ENCODE peak calls at places on chromosomes 12 and 14, in eight cellular contexts. One of them, this sample, is unnamed.

GRCh38 chr12:10339441-10339840 is 31.8 kb downstream of the KLRD1 start:
- DNase-seq in heart right ventricle: no peak
- DNase-seq in brain microvascular endothelial cell: peak
- DNase-seq in HFF-Myc: no peak
- DNase-seq in endodermal cell: no peak
- DNase-seq in GM12865: no peak
- DNase-seq in LNCaP clone FGC: no peak
- DNase-seq in astrocyte of the spinal cord: peak
- DNase-seq in this sample: no peak

GRCh38 chr12:116236986-116237385 is 40.5 kb downstream of the MED13L start:
- DNase-seq in heart right ventricle: no peak
- DNase-seq in brain microvascular endothelial cell: no peak
- DNase-seq in HFF-Myc: no peak
- DNase-seq in endodermal cell: no peak
- DNase-seq in GM12865: no peak
- DNase-seq in LNCaP clone FGC: no peak
- DNase-seq in astrocyte of the spinal cord: no peak
- DNase-seq in this sample: no peak

GRCh38 chr12:112283541-112283940 is 98.7 kb downstream of the HECTD4 start:
- DNase-seq in heart right ventricle: peak
- DNase-seq in brain microvascular endothelial cell: no peak
- DNase-seq in HFF-Myc: no peak
- DNase-seq in endodermal cell: no peak
- DNase-seq in GM12865: no peak
- DNase-seq in LNCaP clone FGC: no peak
- DNase-seq in astrocyte of the spinal cord: no peak
- DNase-seq in this sample: no peak

GRCh38 chr14:50030049-50030448 is 86.3 kb downstream of the VCPKMT start:
- DNase-seq in heart right ventricle: no peak
- DNase-seq in brain microvascular endothelial cell: no peak
- DNase-seq in HFF-Myc: no peak
- DNase-seq in endodermal cell: no peak
- DNase-seq in GM12865: no peak
- DNase-seq in LNCaP clone FGC: no peak
- DNase-seq in astrocyte of the spinal cord: no peak
- DNase-seq in this sample: no peak

GRCh38 chr12:55925870-55926737 is 1.6 kb downstream of the PYM1 start:
- DNase-seq in heart right ventricle: no peak
- DNase-seq in brain microvascular endothelial cell: no peak
- DNase-seq in HFF-Myc: no peak
- DNase-seq in endodermal cell: peak
- DNase-seq in GM12865: no peak
- DNase-seq in LNCaP clone FGC: no peak
- DNase-seq in astrocyte of the spinal cord: no peak
- DNase-seq in this sample: no peak

GRCh38 chr14:95667251-95667693 is 19.0 kb upstream of the TCL1B start:
- DNase-seq in heart right ventricle: no peak
- DNase-seq in brain microvascular endothelial cell: no peak
- DNase-seq in HFF-Myc: no peak
- DNase-seq in endodermal cell: peak
- DNase-seq in GM12865: peak
- DNase-seq in LNCaP clone FGC: no peak
- DNase-seq in astrocyte of the spinal cord: no peak
- DNase-seq in this sample: no peak

GRCh38 chr12:84128117-84128991 is 784.2 kb downstream of the SLC6A15 start:
- DNase-seq in heart right ventricle: no peak
- DNase-seq in brain microvascular endothelial cell: no peak
- DNase-seq in HFF-Myc: no peak
- DNase-seq in endodermal cell: peak
- DNase-seq in GM12865: peak
- DNase-seq in LNCaP clone FGC: no peak
- DNase-seq in astrocyte of the spinal cord: no peak
- DNase-seq in this sample: no peak

GRCh38 chr12:50222275-50222783 is 55.2 kb upstream of the CERS5 start:
- DNase-seq in heart right ventricle: peak
- DNase-seq in brain microvascular endothelial cell: peak
- DNase-seq in HFF-Myc: peak
- DNase-seq in endodermal cell: peak
- DNase-seq in GM12865: peak
- DNase-seq in LNCaP clone FGC: no peak
- DNase-seq in astrocyte of the spinal cord: peak
- DNase-seq in this sample: peak

GRCh38 chr12:120680165-120680738 is 6.7 kb upstream of the MLEC start:
- DNase-seq in heart right ventricle: no peak
- DNase-seq in brain microvascular endothelial cell: no peak
- DNase-seq in HFF-Myc: no peak
- DNase-seq in endodermal cell: peak
- DNase-seq in GM12865: peak
- DNase-seq in LNCaP clone FGC: no peak
- DNase-seq in astrocyte of the spinal cord: no peak
- DNase-seq in this sample: no peak

GRCh38 chr12:58387199-58387598 is 445.8 kb downstream of the ATP23 start:
- DNase-seq in heart right ventricle: no peak
- DNase-seq in brain microvascular endothelial cell: peak
- DNase-seq in HFF-Myc: no peak
- DNase-seq in endodermal cell: no peak
- DNase-seq in GM12865: no peak
- DNase-seq in LNCaP clone FGC: no peak
- DNase-seq in astrocyte of the spinal cord: peak
- DNase-seq in this sample: no peak

GRCh38 chr12:30691122-30691879 is 4.4 kb downstream of the IPO8 start:
- DNase-seq in heart right ventricle: peak
- DNase-seq in brain microvascular endothelial cell: peak
- DNase-seq in HFF-Myc: peak
- DNase-seq in endodermal cell: no peak
- DNase-seq in GM12865: no peak
- DNase-seq in LNCaP clone FGC: no peak
- DNase-seq in astrocyte of the spinal cord: peak
- DNase-seq in this sample: peak

GRCh38 chr14:60805881-60806569 is 71.5 kb downstream of the MNAT1 start:
- DNase-seq in heart right ventricle: no peak
- DNase-seq in brain microvascular endothelial cell: peak
- DNase-seq in HFF-Myc: peak
- DNase-seq in endodermal cell: no peak
- DNase-seq in GM12865: no peak
- DNase-seq in LNCaP clone FGC: no peak
- DNase-seq in astrocyte of the spinal cord: peak
- DNase-seq in this sample: peak

GRCh38 chr14:32413967-32414640 is 85.0 kb downstream of the AKAP6 start:
- DNase-seq in heart right ventricle: no peak
- DNase-seq in brain microvascular endothelial cell: no peak
- DNase-seq in HFF-Myc: no peak
- DNase-seq in endodermal cell: no peak
- DNase-seq in GM12865: no peak
- DNase-seq in LNCaP clone FGC: peak
- DNase-seq in astrocyte of the spinal cord: no peak
- DNase-seq in this sample: no peak

GRCh38 chr14:33551963-33552362 is 398.9 kb downstream of the EGLN3 start:
- DNase-seq in heart right ventricle: no peak
- DNase-seq in brain microvascular endothelial cell: no peak
- DNase-seq in HFF-Myc: no peak
- DNase-seq in endodermal cell: peak
- DNase-seq in GM12865: no peak
- DNase-seq in LNCaP clone FGC: no peak
- DNase-seq in astrocyte of the spinal cord: no peak
- DNase-seq in this sample: no peak

GRCh38 chr12:8989425-8989824 is at the start of gene KLRG1:
- DNase-seq in heart right ventricle: no peak
- DNase-seq in brain microvascular endothelial cell: no peak
- DNase-seq in HFF-Myc: no peak
- DNase-seq in endodermal cell: no peak
- DNase-seq in GM12865: peak
- DNase-seq in LNCaP clone FGC: no peak
- DNase-seq in astrocyte of the spinal cord: no peak
- DNase-seq in this sample: no peak

GRCh38 chr12:124296295-124296915 is 1.5 kb downstream of the RFLNA start:
- DNase-seq in heart right ventricle: no peak
- DNase-seq in brain microvascular endothelial cell: no peak
- DNase-seq in HFF-Myc: no peak
- DNase-seq in endodermal cell: no peak
- DNase-seq in GM12865: no peak
- DNase-seq in LNCaP clone FGC: no peak
- DNase-seq in astrocyte of the spinal cord: no peak
- DNase-seq in this sample: no peak

GRCh38 chr14:65156568-65157366 is 54.5 kb upstream of the MAX start:
- DNase-seq in heart right ventricle: peak
- DNase-seq in brain microvascular endothelial cell: peak
- DNase-seq in HFF-Myc: peak
- DNase-seq in endodermal cell: no peak
- DNase-seq in GM12865: peak
- DNase-seq in LNCaP clone FGC: no peak
- DNase-seq in astrocyte of the spinal cord: peak
- DNase-seq in this sample: peak

GRCh38 chr12:26128180-26128579 is 3.3 kb upstream of the BHLHE41 start:
- DNase-seq in heart right ventricle: no peak
- DNase-seq in brain microvascular endothelial cell: no peak
- DNase-seq in HFF-Myc: no peak
- DNase-seq in endodermal cell: no peak
- DNase-seq in GM12865: no peak
- DNase-seq in LNCaP clone FGC: no peak
- DNase-seq in astrocyte of the spinal cord: no peak
- DNase-seq in this sample: no peak

GRCh38 chr14:39581474-39581873 is 149.2 kb upstream of the FBXO33 start:
- DNase-seq in heart right ventricle: no peak
- DNase-seq in brain microvascular endothelial cell: no peak
- DNase-seq in HFF-Myc: no peak
- DNase-seq in endodermal cell: no peak
- DNase-seq in GM12865: peak
- DNase-seq in LNCaP clone FGC: no peak
- DNase-seq in astrocyte of the spinal cord: peak
- DNase-seq in this sample: no peak

GRCh38 chr12:104470521-104470920 is 13.8 kb downstream of the CHST11 start:
- DNase-seq in heart right ventricle: no peak
- DNase-seq in brain microvascular endothelial cell: no peak
- DNase-seq in HFF-Myc: no peak
- DNase-seq in endodermal cell: no peak
- DNase-seq in GM12865: no peak
- DNase-seq in LNCaP clone FGC: no peak
- DNase-seq in astrocyte of the spinal cord: no peak
- DNase-seq in this sample: no peak

GRCh38 chr12:104472748-104473147 is 16.0 kb downstream of the CHST11 start:
- DNase-seq in heart right ventricle: no peak
- DNase-seq in brain microvascular endothelial cell: no peak
- DNase-seq in HFF-Myc: no peak
- DNase-seq in endodermal cell: no peak
- DNase-seq in GM12865: no peak
- DNase-seq in LNCaP clone FGC: no peak
- DNase-seq in astrocyte of the spinal cord: no peak
- DNase-seq in this sample: no peak

GRCh38 chr12:104471336-104471735 is 14.6 kb downstream of the CHST11 start:
- DNase-seq in heart right ventricle: no peak
- DNase-seq in brain microvascular endothelial cell: no peak
- DNase-seq in HFF-Myc: no peak
- DNase-seq in endodermal cell: no peak
- DNase-seq in GM12865: no peak
- DNase-seq in LNCaP clone FGC: no peak
- DNase-seq in astrocyte of the spinal cord: no peak
- DNase-seq in this sample: no peak

GRCh38 chr12:104475269-104475668 is 18.5 kb downstream of the CHST11 start:
- DNase-seq in heart right ventricle: no peak
- DNase-seq in brain microvascular endothelial cell: no peak
- DNase-seq in HFF-Myc: no peak
- DNase-seq in endodermal cell: no peak
- DNase-seq in GM12865: no peak
- DNase-seq in LNCaP clone FGC: no peak
- DNase-seq in astrocyte of the spinal cord: no peak
- DNase-seq in this sample: no peak

GRCh38 chr12:104473374-104473983 is 16.7 kb downstream of the CHST11 start:
- DNase-seq in heart right ventricle: no peak
- DNase-seq in brain microvascular endothelial cell: no peak
- DNase-seq in HFF-Myc: no peak
- DNase-seq in endodermal cell: no peak
- DNase-seq in GM12865: peak
- DNase-seq in LNCaP clone FGC: no peak
- DNase-seq in astrocyte of the spinal cord: no peak
- DNase-seq in this sample: no peak
- H3K4me3 ChIP-seq in heart right ventricle: no peak
- H3K4me3 ChIP-seq in brain microvascular endothelial cell: no peak
- H3K4me3 ChIP-seq in HFF-Myc: no peak
- H3K4me3 ChIP-seq in endodermal cell: no peak
- H3K4me3 ChIP-seq in GM12865: peak
- H3K4me3 ChIP-seq in LNCaP clone FGC: no peak
- H3K4me3 ChIP-seq in astrocyte of the spinal cord: no peak
- H3K4me3 ChIP-seq in this sample: no peak

GRCh38 chr12:43332977-43333649 is 218.9 kb downstream of the ADAMTS20 start:
- DNase-seq in heart right ventricle: no peak
- DNase-seq in brain microvascular endothelial cell: peak
- DNase-seq in HFF-Myc: no peak
- DNase-seq in endodermal cell: no peak
- DNase-seq in GM12865: no peak
- DNase-seq in LNCaP clone FGC: no peak
- DNase-seq in astrocyte of the spinal cord: peak
- DNase-seq in this sample: no peak

GRCh38 chr12:43333650-43334043 is 218.4 kb downstream of the ADAMTS20 start:
- DNase-seq in heart right ventricle: no peak
- DNase-seq in brain microvascular endothelial cell: no peak
- DNase-seq in HFF-Myc: no peak
- DNase-seq in endodermal cell: no peak
- DNase-seq in GM12865: no peak
- DNase-seq in LNCaP clone FGC: no peak
- DNase-seq in astrocyte of the spinal cord: no peak
- DNase-seq in this sample: no peak

GRCh38 chr12:43337571-43338497 is 214.2 kb downstream of the ADAMTS20 start:
- DNase-seq in heart right ventricle: no peak
- DNase-seq in brain microvascular endothelial cell: no peak
- DNase-seq in HFF-Myc: no peak
- DNase-seq in endodermal cell: peak
- DNase-seq in GM12865: no peak
- DNase-seq in LNCaP clone FGC: no peak
- DNase-seq in astrocyte of the spinal cord: peak
- DNase-seq in this sample: no peak

GRCh38 chr12:43336962-43337555 is 214.9 kb downstream of the ADAMTS20 start:
- DNase-seq in heart right ventricle: no peak
- DNase-seq in brain microvascular endothelial cell: no peak
- DNase-seq in HFF-Myc: no peak
- DNase-seq in endodermal cell: no peak
- DNase-seq in GM12865: peak
- DNase-seq in LNCaP clone FGC: no peak
- DNase-seq in astrocyte of the spinal cord: peak
- DNase-seq in this sample: peak

GRCh38 chr12:43338848-43339526 is 213.0 kb downstream of the ADAMTS20 start:
- DNase-seq in heart right ventricle: peak
- DNase-seq in brain microvascular endothelial cell: peak
- DNase-seq in HFF-Myc: peak
- DNase-seq in endodermal cell: peak
- DNase-seq in GM12865: peak
- DNase-seq in LNCaP clone FGC: no peak
- DNase-seq in astrocyte of the spinal cord: peak
- DNase-seq in this sample: peak
- TF ChIP-seq CTCF in heart right ventricle: peak
- TF ChIP-seq CTCF in brain microvascular endothelial cell: peak
- TF ChIP-seq CTCF in HFF-Myc: peak
- TF ChIP-seq CTCF in endodermal cell: peak
- TF ChIP-seq CTCF in GM12865: peak
- TF ChIP-seq CTCF in LNCaP clone FGC: peak
- TF ChIP-seq CTCF in astrocyte of the spinal cord: peak
- TF ChIP-seq CTCF in this sample: peak

GRCh38 chr12:132690112-132690511 is 2.7 kb downstream of the PXMP2 start:
- DNase-seq in heart right ventricle: no peak
- DNase-seq in brain microvascular endothelial cell: no peak
- DNase-seq in HFF-Myc: no peak
- DNase-seq in endodermal cell: no peak
- DNase-seq in GM12865: no peak
- DNase-seq in LNCaP clone FGC: no peak
- DNase-seq in astrocyte of the spinal cord: no peak
- DNase-seq in this sample: no peak
- H3K4me3 ChIP-seq in heart right ventricle: no peak
- H3K4me3 ChIP-seq in brain microvascular endothelial cell: no peak
- H3K4me3 ChIP-seq in HFF-Myc: no peak
- H3K4me3 ChIP-seq in endodermal cell: no peak
- H3K4me3 ChIP-seq in GM12865: no peak
- H3K4me3 ChIP-seq in LNCaP clone FGC: no peak
- H3K4me3 ChIP-seq in astrocyte of the spinal cord: no peak
- H3K4me3 ChIP-seq in this sample: no peak

GRCh38 chr14:52551696-52552062 is 626 bp downstream of the TXNDC16 start:
- DNase-seq in heart right ventricle: no peak
- DNase-seq in brain microvascular endothelial cell: peak
- DNase-seq in HFF-Myc: peak
- DNase-seq in endodermal cell: no peak
- DNase-seq in GM12865: peak
- DNase-seq in LNCaP clone FGC: no peak
- DNase-seq in astrocyte of the spinal cord: peak
- DNase-seq in this sample: no peak
- TF ChIP-seq CTCF in heart right ventricle: peak
- TF ChIP-seq CTCF in brain microvascular endothelial cell: peak
- TF ChIP-seq CTCF in HFF-Myc: peak
- TF ChIP-seq CTCF in endodermal cell: peak
- TF ChIP-seq CTCF in GM12865: peak
- TF ChIP-seq CTCF in LNCaP clone FGC: peak
- TF ChIP-seq CTCF in astrocyte of the spinal cord: peak
- TF ChIP-seq CTCF in this sample: peak